ENCODE peak calls at places on chromosome 11, in seven cellular contexts. U, W, N, H, A, Y and R are unnamed samples.

GRCh38 chr11:33000181-33000580 is 15.5 kb upstream of the DEPDC7 start:
- DNase-seq in U (peak), H (peak), Y (no peak), W (no peak), N (peak), A (no peak), R (no peak)

GRCh38 chr11:10878408-10879214 is 20.8 kb upstream of the ZBED5 start:
- DNase-seq in A (peak), Y (no peak), H (peak), N (peak), U (peak), W (no peak), R (peak)

GRCh38 chr11:117171648-117172051 is 6.9 kb upstream of the SIDT2 start:
- DNase-seq in A (no peak), Y (no peak), N (peak), U (peak), W (no peak), H (no peak), R (no peak)

GRCh38 chr11:9741260-9741659 is 77.4 kb downstream of the SWAP70 start:
- DNase-seq in W (no peak), Y (no peak), A (no peak), H (no peak), U (no peak), N (no peak), R (no peak)

GRCh38 chr11:2521681-2522630 is 77.1 kb downstream of the KCNQ1 start:
- DNase-seq in W (no peak), A (no peak), N (no peak), U (no peak), Y (peak), H (no peak), R (no peak)

GRCh38 chr11:70502677-70503076 is 104.3 kb downstream of the CTTN start:
- DNase-seq in U (no peak), A (no peak), Y (no peak), H (no peak), W (no peak), N (no peak), R (no peak)

GRCh38 chr11:66932543-66932942 is 25.6 kb downstream of the PC start:
- DNase-seq in U (no peak), H (no peak), W (no peak), N (no peak), Y (no peak), A (no peak), R (no peak)

GRCh38 chr11:130711193-130711592 is 205.1 kb downstream of the SNX19 start:
- DNase-seq in H (no peak), A (no peak), W (no peak), U (no peak), Y (no peak), N (no peak), R (no peak)

GRCh38 chr11:34502949-34503348 is 10.6 kb downstream of the ELF5 start:
- DNase-seq in N (no peak), A (no peak), H (no peak), U (peak), W (no peak), Y (no peak), R (peak)

GRCh38 chr11:118625036-118625690 is 17.7 kb downstream of the PHLDB1 start:
- DNase-seq in N (no peak), A (no peak), Y (no peak), W (no peak), U (no peak), H (no peak), R (no peak)

GRCh38 chr11:94866936-94867795 is 99.0 kb downstream of the AMOTL1 start:
- DNase-seq in N (no peak), H (no peak), A (no peak), Y (no peak), W (no peak), U (no peak), R (no peak)

GRCh38 chr11:43992834-43993637 is 50.6 kb downstream of the C11orf96 start:
- DNase-seq in N (peak), U (no peak), W (no peak), H (no peak), A (no peak), Y (no peak), R (no peak)